ENCODE peak calls at places on chromosome 19, in six cellular contexts. K, R, S, I, B and U are unnamed samples.

GRCh38 chr19:28948531-28948930 is 264.4 kb downstream of the UQCRFS1 start:
- DNase-seq in K (no peak), I (no peak), S (no peak), R (no peak), B (no peak), U (no peak)

GRCh38 chr19:35909684-35910035 is 1.6 kb upstream of the TYROBP start:
- DNase-seq in S (no peak), R (no peak), I (no peak), B (no peak), K (no peak), U (no peak)

GRCh38 chr19:14059093-14059480 is 2.8 kb downstream of the PALM3 start:
- DNase-seq in R (peak), I (peak), S (no peak), K (no peak), B (no peak), U (no peak)

GRCh38 chr19:31597616-31598015 is 248.4 kb upstream of the TSHZ3 start:
- DNase-seq in K (no peak), S (no peak), B (no peak), I (no peak), R (no peak), U (no peak)

GRCh38 chr19:294819-295686 is 3.9 kb upstream of the PLPP2 start:
- DNase-seq in K (peak), B (no peak), S (peak), I (peak), R (peak), U (no peak)

GRCh38 chr19:29724741-29725140 is 9.7 kb upstream of the C19orf12 start:
- DNase-seq in K (no peak), B (no peak), S (no peak), R (peak), I (no peak), U (no peak)

GRCh38 chr19:36939153-36939552 is 23.0 kb downstream of the ZNF568 start:
- DNase-seq in B (no peak), I (no peak), S (no peak), R (no peak), K (no peak), U (no peak)

GRCh38 chr19:13208964-13209796 is 59.0 kb downstream of the IER2 start:
- DNase-seq in R (no peak), I (no peak), K (no peak), B (no peak), S (no peak), U (no peak)

GRCh38 chr19:8615813-8616596 is 5.5 kb upstream of the ADAMTS10 start:
- DNase-seq in I (peak), B (no peak), R (peak), K (peak), S (peak), U (peak)

GRCh38 chr19:29837448-29837961 is 25.7 kb downstream of the CCNE1 start:
- DNase-seq in S (no peak), K (no peak), B (no peak), I (peak), R (no peak), U (no peak)

GRCh38 chr19:514166-514663 is 6.9 kb downstream of the TPGS1 start:
- DNase-seq in K (no peak), I (no peak), R (no peak), S (peak), B (no peak), U (no peak)

GRCh38 chr19:47022541-47023447 is 3.2 kb downstream of the NPAS1 start:
- DNase-seq in R (peak), B (no peak), S (no peak), I (no peak), K (no peak), U (no peak)

GRCh38 chr19:27929399-27929798 is 1283.6 kb downstream of the UQCRFS1 start:
- DNase-seq in B (no peak), S (no peak), K (no peak), R (peak), I (no peak), U (no peak)

GRCh38 chr19:7699422-7700127 is 2.4 kb downstream of the FCER2 start:
- DNase-seq in R (no peak), S (no peak), I (no peak), B (no peak), K (no peak), U (no peak)

GRCh38 chr19:29001922-29002247 is 211.1 kb downstream of the UQCRFS1 start:
- DNase-seq in B (no peak), S (no peak), R (no peak), K (no peak), I (no peak), U (no peak)

GRCh38 chr19:50512999-50513745 is 541 bp downstream of the ASPDH start:
- DNase-seq in S (no peak), I (no peak), B (no peak), K (no peak), R (no peak), U (no peak)
- H3K4me3 ChIP-seq in S (no peak), I (no peak), B (no peak), K (no peak), R (no peak), U (no peak)

GRCh38 chr19:10661946-10662345 is 7.8 kb downstream of the ILF3 start:
- DNase-seq in K (no peak), S (no peak), R (no peak), B (no peak), I (no peak), U (no peak)
- H3K4me3 ChIP-seq in K (no peak), S (no peak), R (no peak), B (no peak), I (no peak), U (no peak)

GRCh38 chr19:2703077-2703437 is 563 bp upstream of the GNG7 start:
- DNase-seq in S (no peak), K (no peak), R (no peak), I (no peak), B (no peak), U (no peak)
- H3K4me3 ChIP-seq in S (no peak), K (no peak), R (peak), I (peak), B (no peak), U (no peak)

GRCh38 chr19:4060621-4061177 is 6.0 kb downstream of the ZBTB7A start:
- DNase-seq in R (no peak), B (no peak), K (peak), S (peak), I (no peak), U (no peak)

GRCh38 chr19:4059493-4059880 is 7.2 kb downstream of the ZBTB7A start:
- DNase-seq in B (no peak), I (no peak), K (peak), R (no peak), S (peak), U (no peak)

GRCh38 chr19:4058696-4059492 is 7.8 kb downstream of the ZBTB7A start:
- DNase-seq in R (peak), B (no peak), K (no peak), S (no peak), I (no peak), U (no peak)

GRCh38 chr19:4059931-4060620 is 6.6 kb downstream of the ZBTB7A start:
- DNase-seq in B (no peak), S (peak), K (peak), I (peak), R (no peak), U (no peak)

DNA sequence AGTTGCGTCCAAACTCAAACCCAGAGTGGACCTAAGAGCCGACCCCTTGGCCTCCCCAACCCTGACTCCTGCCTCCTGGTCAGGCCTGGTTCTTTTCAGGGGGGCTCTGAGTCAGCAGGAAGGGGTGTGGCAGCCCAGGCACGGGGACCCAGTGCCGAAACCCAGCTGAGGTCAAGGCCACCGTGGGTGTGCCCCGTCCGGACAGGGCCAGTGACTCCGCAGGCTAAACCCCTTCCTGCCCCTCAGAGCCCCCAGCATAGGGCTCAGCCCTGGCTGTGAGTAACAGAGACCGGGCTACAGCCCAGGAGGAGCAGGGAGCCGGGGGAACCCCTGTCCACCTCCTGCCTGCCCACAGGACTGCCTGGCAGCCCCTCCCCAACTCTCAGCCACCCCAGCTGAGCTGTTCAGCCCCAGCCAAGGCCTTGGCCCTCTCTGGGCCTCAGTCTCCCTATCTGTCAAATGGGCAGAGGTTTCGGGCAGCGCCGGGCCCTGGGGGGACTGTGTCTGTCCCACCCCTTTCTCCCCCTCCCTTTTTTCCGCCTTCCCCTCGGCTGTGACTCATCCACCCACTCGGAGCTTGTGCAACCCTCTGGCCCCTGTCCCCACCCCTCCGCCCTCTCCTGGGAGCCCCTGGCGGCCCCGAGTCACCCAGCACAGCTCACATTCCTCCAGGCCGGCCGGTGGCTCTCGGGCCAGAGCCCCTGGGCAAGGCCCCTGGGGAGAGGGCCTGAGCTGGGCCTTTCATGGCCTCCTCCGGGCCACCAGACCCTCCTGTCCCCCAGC is 8.6 kb downstream of the ZBTB7A start:
- DNase-seq in K (peak), R (peak), B (no peak), S (peak), I (no peak), U (peak)
- H3K4me3 ChIP-seq in K (no peak), R (peak), B (no peak), S (no peak), I (no peak), U (no peak)

GRCh38 chr19:38430931-38431330 is 2.6 kb upstream of the RYR1 start:
- DNase-seq in R (no peak), S (no peak), B (no peak), K (no peak), I (no peak), U (no peak)

GRCh38 chr19:38429811-38430156 is 3.7 kb upstream of the RYR1 start:
- DNase-seq in R (no peak), K (no peak), S (no peak), I (no peak), B (no peak), U (no peak)

GRCh38 chr19:38434549-38435051 is 1.1 kb downstream of the RYR1 start:
- DNase-seq in S (peak), K (no peak), R (peak), I (no peak), B (no peak), U (no peak)

GRCh38 chr19:38437295-38437694 is 3.8 kb downstream of the RYR1 start:
- DNase-seq in B (no peak), I (no peak), K (no peak), S (no peak), R (no peak), U (no peak)

GRCh38 chr19:38433268-38433733 is at the start of gene RYR1:
- DNase-seq in S (peak), R (no peak), I (peak), B (no peak), K (peak), U (peak)
- H3K4me3 ChIP-seq in S (no peak), R (peak), I (no peak), B (no peak), K (no peak), U (no peak)

DNA sequence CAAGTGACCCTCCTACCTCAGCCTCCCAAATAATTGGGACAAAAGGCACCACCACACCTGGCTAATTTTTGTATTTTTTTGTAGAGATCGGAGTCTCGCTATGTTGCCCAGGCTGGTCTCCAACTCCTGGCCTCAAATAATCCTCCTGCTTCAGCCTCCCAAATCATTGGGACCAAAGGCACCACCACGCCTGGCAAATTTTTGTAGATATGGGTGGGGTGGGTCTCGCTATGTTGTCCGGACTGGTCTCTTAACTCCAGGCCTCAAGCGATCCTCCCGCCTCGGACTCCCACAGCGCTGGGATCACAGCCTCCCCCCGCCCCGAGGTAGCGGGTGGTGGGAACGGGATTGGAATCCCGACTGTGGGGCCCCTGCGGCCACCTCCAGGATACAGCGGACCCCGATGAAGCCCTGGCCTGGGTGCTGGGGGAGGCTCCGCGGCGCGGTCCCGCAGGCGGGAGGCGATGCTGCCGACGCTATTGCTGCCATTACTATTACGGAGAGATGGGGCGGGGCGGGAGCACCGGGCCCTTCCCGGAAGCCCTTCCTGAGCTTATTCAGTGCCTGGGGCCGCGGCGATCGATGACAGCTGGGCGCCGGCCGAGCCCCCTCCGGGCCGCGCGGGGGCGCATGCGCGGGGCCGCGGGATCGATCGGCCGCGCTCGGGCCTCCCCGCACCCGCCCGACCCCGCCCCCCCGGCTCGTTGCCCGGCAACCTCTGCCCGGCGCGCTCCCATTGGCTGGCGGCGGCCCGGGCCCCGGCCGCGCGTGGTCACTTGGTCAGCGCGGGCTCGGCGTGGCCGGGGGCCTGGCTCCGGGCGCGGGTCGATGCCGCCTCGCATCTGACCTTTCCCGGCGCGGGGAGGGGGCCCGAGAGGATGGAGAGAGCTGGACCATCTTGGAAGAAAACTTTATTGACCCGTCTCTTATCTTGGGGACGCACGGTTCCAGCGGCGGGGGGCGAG is 27.9 kb upstream of the ONECUT3 start:
- DNase-seq in K (peak), I (no peak), B (no peak), S (peak), R (peak), U (no peak)
- H3K4me3 ChIP-seq in K (no peak), I (no peak), B (peak), S (no peak), R (peak), U (no peak)

GRCh38 chr19:6535558-6536137 is 4.8 kb downstream of the TNFSF9 start:
- DNase-seq in I (no peak), K (no peak), R (no peak), S (no peak), B (no peak), U (no peak)

GRCh38 chr19:6533000-6533328 is 2.1 kb downstream of the TNFSF9 start:
- DNase-seq in R (no peak), I (no peak), S (no peak), K (no peak), B (no peak), U (no peak)

GRCh38 chr19:6533746-6534418 is 3.1 kb downstream of the TNFSF9 start:
- DNase-seq in S (no peak), B (no peak), K (no peak), I (no peak), R (no peak), U (no peak)

GRCh38 chr19:6534451-6535093 is 3.7 kb downstream of the TNFSF9 start:
- DNase-seq in B (no peak), I (no peak), K (peak), S (no peak), R (no peak), U (no peak)

DNA sequence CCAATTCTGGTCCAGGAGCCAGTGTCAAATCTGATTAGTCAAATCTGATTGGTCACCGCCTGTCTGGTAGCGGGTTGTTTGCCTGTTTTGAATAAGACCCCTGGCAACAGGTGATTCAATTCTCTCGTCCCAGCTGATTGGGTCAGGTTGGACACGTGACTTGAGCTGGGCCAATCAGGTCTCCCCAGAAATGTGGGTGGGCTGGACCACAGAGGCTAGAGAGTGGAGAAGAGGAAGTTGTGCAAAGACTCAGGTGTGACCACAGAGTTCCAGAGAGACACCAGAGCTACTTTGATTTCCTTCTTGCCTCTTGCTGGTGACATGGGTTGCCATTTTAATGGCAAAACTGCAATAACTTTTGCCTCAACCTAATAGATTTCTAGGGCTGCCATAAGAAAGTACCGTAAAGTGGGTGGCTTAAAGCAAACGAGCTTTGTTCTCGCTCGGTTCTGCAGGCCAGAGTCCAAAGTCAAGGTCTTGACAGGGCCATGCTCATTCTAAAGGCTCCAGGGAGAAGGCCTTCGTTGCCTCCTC is 5.4 kb downstream of the TNFSF9 start:
- DNase-seq in S (peak), K (peak), I (peak), R (peak), B (no peak), U (peak)
- H3K4me3 ChIP-seq in S (no peak), K (no peak), I (no peak), R (no peak), B (no peak), U (no peak)

GRCh38 chr19:43820098-43820860 is 6.8 kb upstream of the ZNF283 start:
- DNase-seq in S (peak), B (no peak), R (peak), K (peak), I (peak), U (no peak)
- H3K4me3 ChIP-seq in S (no peak), B (peak), R (peak), K (no peak), I (peak), U (peak)

GRCh38 chr19:40808497-40808896 is 9.5 kb downstream of the EGLN2 start:
- DNase-seq in S (no peak), I (no peak), B (no peak), R (no peak), K (no peak), U (no peak)

GRCh38 chr19:40805258-40805868 is 6.4 kb downstream of the EGLN2 start:
- DNase-seq in S (peak), R (no peak), B (no peak), I (peak), K (peak), U (no peak)

GRCh38 chr19:40806385-40807146 is 7.6 kb downstream of the EGLN2 start:
- DNase-seq in S (peak), I (peak), B (peak), R (peak), K (peak), U (peak)

GRCh38 chr19:40808021-40808325 is 9.0 kb downstream of the EGLN2 start:
- DNase-seq in B (no peak), I (no peak), R (no peak), K (no peak), S (no peak), U (no peak)

DNA sequence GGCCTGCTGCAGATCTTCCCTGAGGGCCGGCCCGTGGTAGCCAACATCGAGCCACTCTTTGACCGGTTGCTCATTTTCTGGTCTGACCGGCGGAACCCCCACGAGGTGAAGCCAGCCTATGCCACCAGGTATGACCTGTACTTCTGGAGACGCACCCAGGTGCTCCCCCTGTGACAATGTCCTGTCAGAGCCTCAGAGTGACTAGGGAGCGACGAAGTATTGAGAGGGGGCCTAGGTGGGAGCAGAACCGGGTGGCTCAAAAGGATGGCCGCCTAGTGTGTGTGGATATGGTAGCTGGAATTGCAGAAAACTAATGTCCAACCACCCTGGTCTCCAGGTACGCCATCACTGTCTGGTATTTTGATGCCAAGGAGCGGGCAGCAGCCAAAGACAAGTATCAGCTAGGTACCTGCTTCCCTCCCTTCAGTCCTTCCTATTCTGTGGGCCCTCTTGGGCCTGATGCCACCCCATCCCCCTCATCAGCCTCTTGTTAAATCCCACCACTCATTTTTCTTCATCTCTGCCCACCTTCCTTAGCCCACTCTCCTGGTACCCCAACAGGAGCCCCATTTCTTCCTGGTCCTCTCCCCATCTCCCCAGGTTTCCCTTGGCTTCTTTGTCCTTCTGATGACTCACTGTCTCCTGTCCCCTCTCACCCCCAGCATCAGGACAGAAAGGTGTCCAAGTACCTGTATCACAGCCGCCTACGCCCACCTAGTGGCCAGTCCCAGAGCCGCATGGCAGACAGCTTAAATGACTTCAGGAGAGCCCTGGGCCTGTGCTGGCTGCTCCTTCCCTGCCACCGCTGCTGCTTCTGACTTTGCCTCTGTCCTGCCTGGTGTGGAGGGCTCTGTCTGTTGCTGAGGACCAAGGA is 8.4 kb downstream of the EGLN2 start:
- DNase-seq in B (no peak), I (no peak), K (no peak), S (peak), R (peak), U (no peak)
- H3K4me3 ChIP-seq in B (no peak), I (peak), K (no peak), S (no peak), R (no peak), U (no peak)